ENCODE peak calls at places on chromosomes 11 and 22, in four cellular contexts. J is GM12878, Y is HepG2, Z is K562. D is an unnamed sample.

GRCh38 chr11:1055109-1055703 is 18.7 kb upstream of the MUC6 start:
- DNase-seq in Z (no peak), J (no peak), Y (no peak), D (no peak)

GRCh38 chr22:50529416-50530279 is at the start of gene TYMP:
- DNase-seq in J (no peak), Y (peak), Z (no peak), D (no peak)

GRCh38 chr22:37138879-37139561 is 10.7 kb downstream of the IL2RB start:
- DNase-seq in J (no peak), Z (no peak), Y (no peak), D (no peak)

GRCh38 chr11:132125855-132126841 is 755.7 kb downstream of the NTM start:
- DNase-seq in J (no peak), Y (no peak), Z (no peak), D (no peak)

GRCh38 chr11:130212431-130212961 is 52.9 kb downstream of the ST14 start:
- DNase-seq in J (no peak), Z (no peak), Y (no peak), D (no peak)

GRCh38 chr22:30892286-30892685 is 76.3 kb downstream of the MORC2 start:
- DNase-seq in Y (no peak), Z (no peak), J (no peak), D (no peak)

GRCh38 chr11:108562746-108563581 is 30.6 kb downstream of the EXPH5 start:
- DNase-seq in Z (no peak), Y (no peak), J (no peak), D (no peak)

GRCh38 chr11:34618406-34618805 is 2.5 kb upstream of the EHF start:
- DNase-seq in Y (no peak), Z (no peak), J (no peak), D (no peak)

GRCh38 chr22:20031732-20032406 is 11.0 kb downstream of the TANGO2 start:
- DNase-seq in J (no peak), Z (no peak), Y (no peak), D (no peak)

GRCh38 chr11:88404932-88405710 is 67.6 kb upstream of the CTSC start:
- DNase-seq in J (no peak), Y (no peak), Z (no peak), D (no peak)

GRCh38 chr11:66267039-66267378 is 1.4 kb upstream of the RAB1B start:
- DNase-seq in Y (no peak), J (no peak), Z (no peak), D (no peak)

GRCh38 chr11:107468596-107468995 is 11.0 kb upstream of the CWF19L2 start:
- DNase-seq in Z (peak), J (no peak), Y (no peak), D (no peak)

GRCh38 chr11:74749127-74749964 is 697 bp downstream of the RNF169 start:
- DNase-seq in Y (peak), Z (peak), J (no peak), D (peak)

GRCh38 chr22:38610234-38610633 is 40.3 kb upstream of the DMC1 start:
- DNase-seq in Z (no peak), Y (no peak), J (no peak), D (no peak)

GRCh38 chr22:38612217-38613006 is 42.4 kb upstream of the DMC1 start:
- DNase-seq in Z (no peak), J (no peak), Y (no peak), D (no peak)

GRCh38 chr22:38613588-38613987 is 42.6 kb downstream of the FAM227A start:
- DNase-seq in J (peak), Z (no peak), Y (no peak), D (no peak)

GRCh38 chr22:38609371-38609770 is 39.4 kb upstream of the DMC1 start:
- DNase-seq in Z (no peak), Y (no peak), J (no peak), D (no peak)

GRCh38 chr22:38611559-38611958 is 41.6 kb upstream of the DMC1 start:
- DNase-seq in J (no peak), Y (no peak), Z (no peak), D (no peak)
- TF ChIP-seq CHD2 in J (no peak), Y (no peak), Z (no peak), D (no peak)

DNA sequence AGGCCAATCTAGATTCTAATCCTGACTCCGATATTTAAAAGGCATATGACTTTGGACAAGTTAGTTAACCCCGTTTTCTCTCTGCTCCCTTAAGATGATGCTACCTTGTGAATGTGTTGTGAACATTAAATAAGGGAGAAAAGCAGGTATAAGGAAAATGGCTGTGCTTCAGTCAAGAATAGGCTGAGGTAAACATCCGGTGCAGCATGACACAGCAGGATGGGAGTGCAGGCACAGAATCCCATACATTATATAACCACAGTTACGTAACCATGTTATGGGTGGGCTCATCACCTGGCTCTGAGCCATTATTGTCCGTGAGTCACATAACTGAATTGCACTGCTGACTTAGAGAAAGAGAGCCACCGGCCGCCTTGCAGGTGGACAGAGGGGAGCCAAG is 382.2 kb upstream of the ANO5 start:
- DNase-seq in Y (peak), Z (no peak), J (no peak), D (no peak)
- TF ChIP-seq CHD4 in Y (no peak), Z (no peak), J (no peak), D (no peak)

GRCh38 chr11:96180341-96180740 is 162.7 kb downstream of the MAML2 start:
- DNase-seq in J (no peak), Z (no peak), Y (no peak), D (no peak)
- TF ChIP-seq CHD2 in J (no peak), Z (no peak), Y (no peak), D (no peak)

GRCh38 chr22:41562461-41562860 is 1.7 kb downstream of the CSDC2 start:
- DNase-seq in J (no peak), Y (no peak), Z (no peak), D (no peak)

GRCh38 chr22:41567452-41567768 is 6.6 kb downstream of the CSDC2 start:
- DNase-seq in J (no peak), Z (no peak), Y (no peak), D (no peak)

GRCh38 chr22:41563051-41563711 is 2.4 kb downstream of the CSDC2 start:
- DNase-seq in Y (peak), J (no peak), Z (peak), D (peak)

GRCh38 chr22:41564563-41564962 is 3.8 kb downstream of the CSDC2 start:
- DNase-seq in Z (no peak), Y (no peak), J (no peak), D (no peak)

DNA sequence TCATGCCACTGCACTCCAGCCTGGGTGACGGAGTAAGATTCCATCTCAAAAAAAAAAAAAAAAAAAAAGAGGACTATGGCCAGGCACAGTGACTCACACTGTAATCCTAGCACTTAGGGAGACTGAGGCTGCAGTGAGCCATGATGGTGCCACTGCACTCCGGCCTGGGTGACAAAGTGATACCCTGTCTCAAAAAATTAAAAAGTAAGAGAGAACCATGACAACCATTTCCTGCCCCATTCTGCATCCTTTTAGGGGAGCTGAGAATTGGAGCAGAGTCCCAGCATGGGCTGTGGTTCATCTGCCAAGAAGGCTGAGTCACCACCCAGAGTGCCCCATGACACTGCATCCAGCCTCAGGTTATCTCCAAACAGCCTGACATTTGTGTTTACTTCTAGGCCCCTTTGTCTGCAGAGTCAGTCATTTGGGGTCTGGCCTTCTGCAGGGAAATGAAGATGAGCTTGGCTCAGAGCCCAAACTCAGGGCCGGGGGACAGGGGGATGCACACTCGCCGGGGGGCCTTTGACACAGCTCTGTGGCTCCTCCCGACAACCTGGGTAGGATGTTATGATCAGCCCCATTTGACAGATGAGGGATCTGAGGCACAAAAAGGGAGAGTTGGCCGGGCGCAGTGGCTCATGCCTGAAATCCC is 4.7 kb downstream of the CSDC2 start:
- DNase-seq in Z (peak), J (no peak), Y (peak), D (peak)
- TF ChIP-seq CHD4 in Z (no peak), J (no peak), Y (no peak), D (no peak)

GRCh38 chr11:3838504-3838903 is 2.3 kb downstream of the RHOG start:
- DNase-seq in Y (no peak), Z (no peak), J (no peak), D (no peak)

GRCh38 chr11:3840289-3840869 is 380 bp downstream of the RHOG start:
- DNase-seq in J (no peak), Y (no peak), Z (peak), D (no peak)

GRCh38 chr11:3840870-3841425 is at the start of gene RHOG:
- DNase-seq in Y (peak), J (no peak), Z (peak), D (peak)

GRCh38 chr11:3837793-3838192 is 3.0 kb downstream of the RHOG start:
- DNase-seq in Y (no peak), J (no peak), Z (no peak), D (no peak)

GRCh38 chr11:3841426-3842304 is 906 bp upstream of the RHOG start:
- DNase-seq in Y (peak), Z (peak), J (peak), D (peak)
- TF ChIP-seq CHD2 in Y (no peak), Z (no peak), J (peak), D (no peak)

GRCh38 chr22:49100764-49101163 is 726.9 kb downstream of the BRD1 start:
- DNase-seq in Y (no peak), J (no peak), Z (no peak), D (no peak)
- TF ChIP-seq CHD4 in Y (no peak), J (no peak), Z (no peak), D (no peak)

D was measured in A549.